ENCODE peak calls at places on chromosomes 2 and 18, in ten cellular contexts. Y is HTR-8/SVneo, S is T-helper 9 cell, M is dorsolateral prefrontal cortex, J is hypothalamus, B is Peyer's patch, O is erythroblast, K is Daoy, F is naive B cell, P is pancreas. E is an unnamed sample.

GRCh38 chr18:74376523-74376922 is 60.9 kb downstream of the C18orf63 start:
- DNase-seq in B (peak), M (no peak), S (no peak), J (no peak), P (no peak), Y (no peak), O (no peak), K (no peak), F (no peak), E (no peak)

GRCh38 chr2:133838642-133839370 is 270.5 kb upstream of the NCKAP5 start:
- DNase-seq in P (no peak), F (no peak), M (no peak), J (no peak), K (no peak), B (no peak), Y (no peak), O (no peak), S (no peak), E (no peak)

GRCh38 chr18:11115268-11115667 is 34.1 kb downstream of the PIEZO2 start:
- DNase-seq in S (no peak), P (no peak), K (no peak), Y (no peak), B (no peak), O (no peak), M (no peak), J (no peak), F (no peak), E (no peak)

GRCh38 chr18:12744103-12744502 is 41.3 kb downstream of the PSMG2 start:
- DNase-seq in B (no peak), K (peak), Y (peak), S (no peak), P (no peak), F (peak), M (no peak), O (peak), J (no peak), E (peak)

GRCh38 chr2:55949211-55949610 is 25.6 kb upstream of the EFEMP1 start:
- DNase-seq in F (no peak), O (no peak), K (no peak), Y (no peak), P (no peak), J (no peak), M (no peak), S (no peak), B (no peak), E (no peak)

GRCh38 chr2:42916394-42916793 is 124.0 kb upstream of the HAAO start:
- DNase-seq in O (no peak), B (peak), P (no peak), F (no peak), J (no peak), M (no peak), K (no peak), Y (no peak), S (no peak), E (no peak)

GRCh38 chr18:45103319-45104070 is 422.8 kb downstream of the SETBP1 start:
- DNase-seq in F (peak), J (no peak), S (no peak), M (no peak), B (peak), Y (no peak), K (no peak), O (no peak), P (no peak), E (no peak)

GRCh38 chr2:64337314-64337713 is 116.6 kb upstream of the LGALSL start:
- DNase-seq in P (no peak), K (no peak), O (no peak), F (no peak), J (no peak), S (no peak), B (peak), M (no peak), Y (no peak), E (no peak)

GRCh38 chr2:218465987-218466633 is 47.2 kb downstream of the VIL1 start:
- DNase-seq in Y (peak), B (no peak), J (no peak), S (no peak), F (no peak), P (no peak), M (no peak), K (no peak), O (peak), E (no peak)